ENCODE peak calls at places on chromosomes 4 and X, in four cellular contexts. F is A172, D is NCI-H146, Y is tibial artery. I is an unnamed sample.

GRCh38 chr4:94827481-94828110 is 69.8 kb downstream of the BMPR1B start:
- DNase-seq in F (peak), D (no peak), Y (no peak), I (no peak)

GRCh38 chr4:80035336-80035735 is 37.7 kb downstream of the ANTXR2 start:
- DNase-seq in Y (no peak), F (no peak), D (peak), I (no peak)

GRCh38 chr4:51885371-51885770 is 42.4 kb downstream of the DCUN1D4 start:
- DNase-seq in Y (no peak), F (peak), D (peak), I (no peak)

GRCh38 chr4:186854256-186854655 is 130.6 kb upstream of the FAT1 start:
- DNase-seq in D (no peak), F (peak), Y (no peak), I (no peak)

GRCh38 chr4:166924456-166924855 is 309.8 kb downstream of the SPOCK3 start:
- DNase-seq in F (peak), Y (no peak), D (no peak), I (no peak)

GRCh38 chr4:91268913-91269312 is 1034.9 kb upstream of the GRID2 start:
- DNase-seq in Y (no peak), D (no peak), F (no peak), I (no peak)

GRCh38 chr4:84529169-84529751 is 30.2 kb upstream of the NKX6-1 start:
- DNase-seq in Y (no peak), F (peak), D (no peak), I (peak)

GRCh38 chr4:56147371-56147770 is 198.6 kb downstream of the CEP135 start:
- DNase-seq in D (no peak), Y (no peak), F (no peak), I (no peak)

GRCh38 chr4:2646386-2647149 is 109.6 kb downstream of the TNIP2 start:
- DNase-seq in F (no peak), D (no peak), Y (peak), I (no peak)

GRCh38 chrX:23726196-23726595 is 16.9 kb downstream of the ACOT9 start:
- DNase-seq in Y (no peak), D (no peak), F (no peak), I (no peak)

GRCh38 chrX:18898091-18898490 is 85.8 kb downstream of the PHKA2 start:
- DNase-seq in D (no peak), Y (no peak), F (no peak), I (no peak)

GRCh38 chr4:3766791-3767561 is 791 bp downstream of the ADRA2C start:
- DNase-seq in D (no peak), Y (peak), F (no peak), I (no peak)

GRCh38 chr4:183444953-183445543 is 612 bp downstream of the CDKN2AIP start:
- DNase-seq in Y (peak), D (peak), F (peak), I (no peak)

I was measured in COR-L47.